ENCODE peak calls at places on chromosome 12, in five cellular contexts. Z, F, S, E and J are unnamed samples.

GRCh38 chr12:20342111-20342510 is 26.2 kb upstream of the PDE3A start:
- DNase-seq in F (no peak), E (no peak), S (no peak), Z (peak), J (no peak)

GRCh38 chr12:67647547-67648305 is 819 bp upstream of the DYRK2 start:
- DNase-seq in Z (peak), F (peak), E (peak), S (no peak), J (peak)

GRCh38 chr12:81992461-81992860 is 233.3 kb upstream of the PPFIA2 start:
- DNase-seq in E (peak), F (peak), S (no peak), Z (no peak), J (peak)

GRCh38 chr12:25151476-25151875 is 43.5 kb downstream of the DNAI7 start:
- DNase-seq in F (no peak), E (no peak), Z (peak), S (no peak), J (no peak)

GRCh38 chr12:123942277-123942653 is 30.4 kb downstream of the CCDC92 start:
- DNase-seq in F (no peak), E (no peak), Z (peak), S (no peak), J (no peak)

GRCh38 chr12:82688619-82689018 is 1.9 kb downstream of the TMTC2 start:
- DNase-seq in E (no peak), Z (no peak), F (no peak), S (no peak), J (no peak)

GRCh38 chr12:89461190-89461589 is 63.4 kb downstream of the GALNT4 start:
- DNase-seq in Z (peak), F (no peak), E (no peak), S (no peak), J (no peak)

GRCh38 chr12:98948566-98948965 is 303.5 kb downstream of the APAF1 start:
- DNase-seq in Z (no peak), S (no peak), E (no peak), F (no peak), J (no peak)

GRCh38 chr12:2493086-2493485 is 301.7 kb upstream of the FKBP4 start:
- DNase-seq in E (no peak), Z (no peak), S (no peak), F (no peak), J (no peak)

GRCh38 chr12:5586201-5586600 is 154.3 kb downstream of the NTF3 start:
- DNase-seq in S (no peak), E (no peak), Z (peak), F (no peak), J (no peak)

GRCh38 chr12:114400925-114401324 is 5.0 kb downstream of the TBX5 start:
- DNase-seq in F (no peak), S (no peak), Z (peak), E (no peak), J (no peak)

GRCh38 chr12:86148612-86149011 is 107.6 kb downstream of the MGAT4C start:
- DNase-seq in F (no peak), S (no peak), E (no peak), Z (no peak), J (no peak)

GRCh38 chr12:52139579-52140062 is 52.2 kb downstream of the KRT80 start:
- DNase-seq in E (peak), Z (no peak), F (peak), S (no peak), J (peak)

GRCh38 chr12:51714666-51715065 is 123.6 kb downstream of the SCN8A start:
- DNase-seq in F (no peak), Z (peak), E (no peak), S (no peak), J (no peak)

GRCh38 chr12:104219908-104220404 is 4.4 kb downstream of the TXNRD1 start:
- DNase-seq in Z (peak), E (peak), F (peak), S (no peak), J (peak)

GRCh38 chr12:3076730-3077571 is at the start of gene TSPAN9:
- DNase-seq in S (peak), E (peak), Z (peak), F (no peak), J (peak)